ENCODE peak calls at places on chromosome 10, in four cellular contexts. One of them, this sample, is unnamed.

GRCh38 chr10:49280001-49280408 is 19.0 kb upstream of the C10orf71 start:
- DNase-seq in IMR-90: peak
- DNase-seq in neuronal stem cell: no peak
- DNase-seq in trophoblast cell: peak
- DNase-seq in this sample: no peak

GRCh38 chr10:42755591-42756093 is 27.0 kb upstream of the BMS1 start:
- DNase-seq in trophoblast cell: no peak
- DNase-seq in IMR-90: no peak
- DNase-seq in neuronal stem cell: no peak
- DNase-seq in this sample: no peak

GRCh38 chr10:102696736-102697135 is 17.5 kb downstream of the ARL3 start:
- DNase-seq in trophoblast cell: peak
- DNase-seq in neuronal stem cell: no peak
- DNase-seq in IMR-90: no peak
- DNase-seq in this sample: no peak

GRCh38 chr10:124315599-124316270 is 103.0 kb downstream of the OAT start:
- DNase-seq in neuronal stem cell: no peak
- DNase-seq in trophoblast cell: peak
- DNase-seq in IMR-90: no peak
- DNase-seq in this sample: no peak

GRCh38 chr10:58360412-58361004 is 24.7 kb upstream of the TFAM start:
- DNase-seq in neuronal stem cell: no peak
- DNase-seq in IMR-90: no peak
- DNase-seq in trophoblast cell: no peak
- DNase-seq in this sample: no peak

GRCh38 chr10:117578999-117579590 is 36.5 kb downstream of the EMX2 start:
- DNase-seq in neuronal stem cell: no peak
- DNase-seq in IMR-90: no peak
- DNase-seq in trophoblast cell: no peak
- DNase-seq in this sample: no peak

GRCh38 chr10:101817542-101818118 is 614 bp downstream of the OGA start:
- DNase-seq in IMR-90: peak
- DNase-seq in trophoblast cell: peak
- DNase-seq in neuronal stem cell: no peak
- DNase-seq in this sample: no peak

GRCh38 chr10:88127766-88128165 is 264.3 kb downstream of the PTEN start:
- DNase-seq in neuronal stem cell: no peak
- DNase-seq in IMR-90: no peak
- DNase-seq in trophoblast cell: no peak
- DNase-seq in this sample: no peak

GRCh38 chr10:96283756-96284155 is 12.4 kb upstream of the BLNK start:
- DNase-seq in neuronal stem cell: no peak
- DNase-seq in trophoblast cell: peak
- DNase-seq in IMR-90: no peak
- DNase-seq in this sample: no peak

GRCh38 chr10:12790270-12790669 is 211.2 kb downstream of the CCDC3 start:
- DNase-seq in IMR-90: no peak
- DNase-seq in trophoblast cell: no peak
- DNase-seq in neuronal stem cell: no peak
- DNase-seq in this sample: no peak

GRCh38 chr10:56623064-56623463 is 262.0 kb upstream of the ZWINT start:
- DNase-seq in trophoblast cell: no peak
- DNase-seq in IMR-90: no peak
- DNase-seq in neuronal stem cell: no peak
- DNase-seq in this sample: no peak

GRCh38 chr10:3805227-3805790 is 20.3 kb upstream of the KLF6 start:
- DNase-seq in neuronal stem cell: no peak
- DNase-seq in trophoblast cell: peak
- DNase-seq in IMR-90: peak
- DNase-seq in this sample: no peak

GRCh38 chr10:75466016-75466415 is 34.6 kb downstream of the LRMDA start:
- DNase-seq in neuronal stem cell: no peak
- DNase-seq in IMR-90: no peak
- DNase-seq in trophoblast cell: no peak
- DNase-seq in this sample: no peak

GRCh38 chr10:97434055-97434454 is 8.1 kb downstream of the PGAM1 start:
- DNase-seq in IMR-90: no peak
- DNase-seq in neuronal stem cell: no peak
- DNase-seq in trophoblast cell: no peak
- DNase-seq in this sample: no peak

GRCh38 chr10:13613519-13613918 is 26.8 kb downstream of the PRPF18 start:
- DNase-seq in trophoblast cell: peak
- DNase-seq in neuronal stem cell: no peak
- DNase-seq in IMR-90: peak
- DNase-seq in this sample: no peak

DNA sequence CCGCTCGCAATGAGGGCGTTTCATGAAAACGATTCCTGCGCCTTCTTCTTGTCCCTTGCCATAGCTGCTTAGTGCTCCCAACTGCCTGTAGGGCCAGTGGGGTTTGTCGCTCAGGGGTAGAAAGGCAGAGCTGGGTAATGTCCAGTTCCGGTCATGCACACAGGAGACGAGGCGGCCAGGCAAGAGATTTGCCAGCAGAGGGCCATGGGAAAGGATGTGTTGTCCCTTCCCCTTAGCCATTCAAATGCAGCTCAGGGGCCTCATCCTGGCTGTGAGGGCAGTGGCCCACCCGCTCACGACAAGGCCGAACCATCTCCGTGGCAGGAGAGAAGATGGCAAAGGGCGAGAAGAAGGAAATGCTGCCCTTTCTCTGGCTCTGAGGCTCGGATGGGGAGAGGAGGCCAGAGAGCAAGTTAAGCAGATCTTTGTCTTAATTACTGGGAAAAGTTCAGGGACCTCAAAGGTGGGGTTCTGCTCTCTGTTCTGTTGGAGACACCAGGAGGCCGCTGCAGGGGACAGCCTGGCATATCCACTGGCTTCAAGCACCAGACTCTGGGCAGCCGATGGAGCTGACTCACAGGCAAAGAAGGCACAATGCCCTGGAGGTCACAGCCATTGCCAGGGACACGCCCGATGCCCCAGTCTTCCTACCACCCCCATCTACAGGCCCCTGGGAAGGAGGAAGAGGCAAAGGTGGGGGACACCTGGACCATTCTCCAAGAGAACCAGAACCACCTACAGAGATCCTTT is 534.8 kb upstream of the MGMT start:
- DNase-seq in IMR-90: no peak
- DNase-seq in trophoblast cell: no peak
- DNase-seq in neuronal stem cell: no peak
- DNase-seq in this sample: no peak
- H4K91ac ChIP-seq in IMR-90: no peak
- H4K91ac ChIP-seq in trophoblast cell: no peak
- H4K91ac ChIP-seq in neuronal stem cell: no peak
- H4K91ac ChIP-seq in this sample: no peak

GRCh38 chr10:80161321-80162084 is 29.0 kb downstream of the PLAC9 start:
- DNase-seq in neuronal stem cell: no peak
- DNase-seq in IMR-90: no peak
- DNase-seq in trophoblast cell: no peak
- DNase-seq in this sample: no peak
- H4K91ac ChIP-seq in neuronal stem cell: no peak
- H4K91ac ChIP-seq in IMR-90: no peak
- H4K91ac ChIP-seq in trophoblast cell: no peak
- H4K91ac ChIP-seq in this sample: no peak

GRCh38 chr10:86509145-86509544 is 12.4 kb downstream of the WAPL start:
- DNase-seq in IMR-90: no peak
- DNase-seq in neuronal stem cell: no peak
- DNase-seq in trophoblast cell: no peak
- DNase-seq in this sample: no peak
- H4K91ac ChIP-seq in IMR-90: no peak
- H4K91ac ChIP-seq in neuronal stem cell: no peak
- H4K91ac ChIP-seq in trophoblast cell: no peak
- H4K91ac ChIP-seq in this sample: no peak

DNA sequence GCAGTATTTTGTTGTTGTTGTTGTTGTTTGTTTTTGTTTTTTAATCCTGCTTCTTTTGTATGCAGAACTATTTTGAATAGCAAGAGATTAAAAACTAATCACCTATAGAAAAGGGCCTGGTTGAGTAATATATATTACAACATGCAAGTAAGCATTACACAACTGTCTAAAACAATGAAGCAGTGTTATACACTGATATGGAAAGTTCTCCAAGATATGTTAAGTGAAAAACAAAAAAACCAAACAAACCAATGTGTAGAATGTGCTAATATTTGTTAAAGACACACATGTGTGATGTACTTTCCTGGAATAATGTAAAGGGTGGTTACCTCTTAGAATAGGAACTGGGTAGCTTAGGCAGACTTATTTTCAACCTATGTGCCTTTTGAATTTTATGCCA is 117.4 kb downstream of the ZNF365 start:
- DNase-seq in trophoblast cell: no peak
- DNase-seq in neuronal stem cell: no peak
- DNase-seq in IMR-90: no peak
- DNase-seq in this sample: no peak
- H4K91ac ChIP-seq in trophoblast cell: no peak
- H4K91ac ChIP-seq in neuronal stem cell: no peak
- H4K91ac ChIP-seq in IMR-90: no peak
- H4K91ac ChIP-seq in this sample: no peak

DNA sequence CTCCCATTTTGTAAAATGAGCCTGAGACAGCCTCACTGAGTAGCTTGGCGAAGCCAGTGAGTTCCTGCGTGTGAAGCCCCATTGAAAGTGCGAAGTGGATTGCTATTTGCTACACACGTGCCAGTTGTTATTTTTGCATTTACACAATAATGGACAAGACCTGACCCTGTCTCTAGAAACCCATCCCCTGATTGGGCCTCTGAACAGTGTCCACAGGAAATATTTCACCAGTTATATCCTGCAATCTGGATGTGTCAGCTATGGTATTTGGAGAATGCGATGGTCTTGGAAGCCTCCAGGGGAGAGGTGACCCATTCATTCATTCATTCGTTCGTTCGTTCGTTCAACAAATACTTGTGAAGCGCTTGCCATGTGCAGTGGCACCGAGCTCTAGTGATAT is 37.1 kb downstream of the COL13A1 start:
- DNase-seq in trophoblast cell: peak
- DNase-seq in neuronal stem cell: no peak
- DNase-seq in IMR-90: peak
- DNase-seq in this sample: no peak
- H4K91ac ChIP-seq in trophoblast cell: no peak
- H4K91ac ChIP-seq in neuronal stem cell: no peak
- H4K91ac ChIP-seq in IMR-90: peak
- H4K91ac ChIP-seq in this sample: no peak

GRCh38 chr10:36608251-36608650 is 517.1 kb upstream of the ANKRD30A start:
- DNase-seq in IMR-90: peak
- DNase-seq in trophoblast cell: peak
- DNase-seq in neuronal stem cell: no peak
- DNase-seq in this sample: no peak

GRCh38 chr10:36602374-36602773 is 523.0 kb upstream of the ANKRD30A start:
- DNase-seq in IMR-90: peak
- DNase-seq in trophoblast cell: no peak
- DNase-seq in neuronal stem cell: no peak
- DNase-seq in this sample: no peak

GRCh38 chr10:36606234-36606839 is 519.1 kb upstream of the ANKRD30A start:
- DNase-seq in neuronal stem cell: no peak
- DNase-seq in IMR-90: peak
- DNase-seq in trophoblast cell: no peak
- DNase-seq in this sample: no peak

GRCh38 chr10:36608866-36609265 is 516.5 kb upstream of the ANKRD30A start:
- DNase-seq in neuronal stem cell: no peak
- DNase-seq in trophoblast cell: no peak
- DNase-seq in IMR-90: peak
- DNase-seq in this sample: no peak

GRCh38 chr10:36603688-36604087 is 521.7 kb upstream of the ANKRD30A start:
- DNase-seq in neuronal stem cell: no peak
- DNase-seq in trophoblast cell: no peak
- DNase-seq in IMR-90: no peak
- DNase-seq in this sample: no peak
- H4K91ac ChIP-seq in neuronal stem cell: no peak
- H4K91ac ChIP-seq in trophoblast cell: no peak
- H4K91ac ChIP-seq in IMR-90: no peak
- H4K91ac ChIP-seq in this sample: no peak

DNA sequence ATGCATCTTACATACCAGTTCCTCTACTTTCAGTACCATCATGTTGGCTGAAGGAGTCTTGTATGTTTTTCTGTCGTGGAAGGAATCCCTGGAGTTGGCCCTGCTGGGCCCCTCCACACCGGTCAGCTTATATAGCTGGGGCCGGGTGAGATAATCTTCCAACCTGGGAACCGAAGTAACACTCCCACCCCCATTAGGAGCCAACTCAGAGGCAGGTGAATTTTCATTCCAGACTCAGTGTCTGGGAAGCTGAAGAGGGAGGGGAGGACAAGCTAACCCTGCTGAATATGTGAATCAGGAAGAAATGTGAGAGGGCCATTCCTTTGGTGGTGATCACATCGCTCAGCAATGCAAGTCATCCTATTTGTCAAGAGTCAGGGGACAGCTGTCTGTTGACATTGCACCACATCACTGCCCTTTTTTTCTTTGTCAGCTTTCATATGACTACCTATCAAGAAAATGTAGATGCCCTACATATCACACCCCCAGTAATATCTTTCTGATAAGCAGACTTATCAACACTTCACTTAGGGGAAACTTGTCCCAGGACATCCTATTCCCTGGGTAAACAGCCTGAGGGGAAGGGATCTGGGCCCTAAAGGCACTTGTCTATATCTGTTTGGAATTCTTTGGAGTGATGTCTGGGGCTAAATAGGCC is at the start of gene ANKRD1:
- DNase-seq in trophoblast cell: peak
- DNase-seq in IMR-90: peak
- DNase-seq in neuronal stem cell: peak
- DNase-seq in this sample: peak
- H4K91ac ChIP-seq in trophoblast cell: peak
- H4K91ac ChIP-seq in IMR-90: peak
- H4K91ac ChIP-seq in neuronal stem cell: no peak
- H4K91ac ChIP-seq in this sample: no peak

DNA sequence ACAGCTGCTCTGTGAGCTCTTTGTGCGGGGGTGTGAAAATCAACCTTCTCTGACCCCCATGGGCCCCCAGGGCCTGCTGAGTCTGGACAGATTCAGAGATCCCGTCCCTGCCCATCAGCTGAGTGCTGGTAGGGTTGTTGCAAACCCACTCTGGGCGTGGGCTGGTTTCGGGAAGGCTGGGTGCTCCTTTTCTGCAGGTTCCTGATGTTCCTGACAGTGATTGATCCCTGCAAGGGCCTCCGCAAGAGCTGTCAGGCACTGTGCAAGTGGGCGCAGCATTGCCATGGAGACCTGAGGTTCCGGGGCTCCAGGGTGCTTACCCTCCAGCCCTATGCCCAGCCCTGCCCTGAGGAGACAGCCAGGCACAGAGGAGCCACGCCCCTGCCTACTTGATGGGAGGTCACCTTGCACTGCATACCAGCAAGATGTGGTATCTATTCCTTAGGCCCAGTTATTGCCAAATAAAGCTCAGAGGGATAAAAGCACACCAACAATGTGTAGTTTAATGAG is 44.3 kb upstream of the INPP5A start:
- DNase-seq in trophoblast cell: no peak
- DNase-seq in neuronal stem cell: no peak
- DNase-seq in IMR-90: no peak
- DNase-seq in this sample: no peak
- H4K91ac ChIP-seq in trophoblast cell: no peak
- H4K91ac ChIP-seq in neuronal stem cell: no peak
- H4K91ac ChIP-seq in IMR-90: no peak
- H4K91ac ChIP-seq in this sample: no peak

DNA sequence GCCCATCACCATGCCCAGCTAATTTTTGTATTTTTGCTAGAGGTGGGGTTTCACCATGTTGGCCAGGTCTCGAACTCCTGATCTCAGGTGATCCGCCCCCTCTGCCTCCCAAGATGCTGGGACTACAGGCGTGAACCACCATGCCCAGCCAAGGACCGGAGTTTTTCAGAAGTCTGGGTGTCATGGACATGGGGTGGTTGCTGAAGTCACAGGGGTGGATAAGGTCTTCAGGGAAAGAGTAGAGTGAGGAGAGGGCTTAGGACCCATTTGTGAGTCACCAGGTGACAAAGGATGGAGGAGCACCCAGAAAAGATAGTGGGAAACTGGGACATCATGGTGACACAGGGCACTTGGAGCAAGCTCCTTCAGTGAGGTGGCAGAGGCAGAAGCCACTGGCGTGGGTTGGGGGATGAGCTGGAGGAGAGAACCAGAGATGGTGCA is 2.8 kb upstream of the GPRIN2 start:
- DNase-seq in IMR-90: no peak
- DNase-seq in neuronal stem cell: no peak
- DNase-seq in trophoblast cell: no peak
- DNase-seq in this sample: no peak
- H4K91ac ChIP-seq in IMR-90: no peak
- H4K91ac ChIP-seq in neuronal stem cell: no peak
- H4K91ac ChIP-seq in trophoblast cell: no peak
- H4K91ac ChIP-seq in this sample: no peak